ENCODE peak calls at places on chromosomes 12 and 14, in four cellular contexts. Q is K562, O is WTC11, V is HepG2. E is an unnamed sample.

GRCh38 chr14:99982449-99983250 is 82.6 kb upstream of the EVL start:
- DNase-seq in Q (peak), O (peak), V (peak), E (peak)

GRCh38 chr14:93619176-93619793 is 169.0 kb downstream of the PRIMA1 start:
- DNase-seq in Q (peak), O (peak), V (peak), E (peak)

GRCh38 chr14:100696590-100696989 is 30.1 kb upstream of the DLK1 start:
- DNase-seq in Q (no peak), O (no peak), V (no peak), E (no peak)

GRCh38 chr14:56491299-56492285 is 88.0 kb upstream of the TMEM260 start:
- DNase-seq in Q (peak), O (peak), V (peak), E (peak)

GRCh38 chr12:22286569-22286968 is 47.9 kb downstream of the ST8SIA1 start:
- DNase-seq in Q (no peak), O (no peak), V (no peak), E (no peak)

GRCh38 chr12:630656-631632 is 32.3 kb downstream of the NINJ2 start:
- DNase-seq in Q (no peak), O (peak), V (no peak), E (no peak)

GRCh38 chr14:23145794-23146422 is 26.9 kb upstream of the CEBPE start:
- DNase-seq in Q (no peak), O (no peak), V (no peak), E (no peak)

GRCh38 chr14:88765130-88765529 is 27.6 kb downstream of the EML5 start:
- DNase-seq in Q (no peak), O (no peak), V (no peak), E (peak)

GRCh38 chr12:26198742-26199141 is 3.4 kb downstream of the SSPN start:
- DNase-seq in Q (no peak), O (no peak), V (no peak), E (no peak)

GRCh38 chr14:23492618-23493272 is 23.2 kb downstream of the NGDN start:
- DNase-seq in Q (no peak), O (no peak), V (peak), E (no peak)

GRCh38 chr12:131312793-131313545 is 359.3 kb downstream of the ADGRD1 start:
- DNase-seq in Q (no peak), O (no peak), V (no peak), E (no peak)

GRCh38 chr12:126558810-126559209 is 1493.6 kb downstream of the AACS start:
- DNase-seq in Q (no peak), O (no peak), V (no peak), E (no peak)

GRCh38 chr14:21098134-21098891 is at the start of gene ZNF219:
- DNase-seq in Q (peak), O (peak), V (peak), E (no peak)

GRCh38 chr12:53118771-53119300 is 15.6 kb downstream of the SOAT2 start:
- DNase-seq in Q (no peak), O (no peak), V (no peak), E (no peak)

GRCh38 chr14:93857081-93857480 is 68.8 kb upstream of the PRIMA1 start:
- DNase-seq in Q (no peak), O (no peak), V (no peak), E (no peak)

GRCh38 chr12:38886064-38886463 is 19.3 kb downstream of the CPNE8 start:
- DNase-seq in Q (no peak), O (no peak), V (peak), E (no peak)

GRCh38 chr14:72907327-72907826 is 13.5 kb upstream of the DPF3 start:
- DNase-seq in Q (no peak), O (no peak), V (no peak), E (no peak)

GRCh38 chr12:45966486-45966885 is 23.9 kb downstream of the SCAF11 start:
- DNase-seq in Q (no peak), O (no peak), V (peak), E (no peak)

GRCh38 chr14:101789222-101789621 is 27.7 kb downstream of the PPP2R5C start:
- DNase-seq in Q (no peak), O (no peak), V (no peak), E (no peak)

GRCh38 chr12:15536446-15536845 is 214.1 kb downstream of the PTPRO start:
- DNase-seq in Q (no peak), O (no peak), V (no peak), E (no peak)

GRCh38 chr12:53113951-53114350 is 10.7 kb downstream of the SOAT2 start:
- DNase-seq in Q (peak), O (no peak), V (no peak), E (no peak)

GRCh38 chr12:123743002-123743401 is 19.1 kb upstream of the DNAH10 start:
- DNase-seq in Q (no peak), O (no peak), V (no peak), E (no peak)

GRCh38 chr14:28671425-28671824 is 95.2 kb upstream of the FOXG1 start:
- DNase-seq in Q (no peak), O (no peak), V (no peak), E (no peak)

GRCh38 chr12:51971679-51972423 is 20.4 kb downstream of the ACVR1B start:
- DNase-seq in Q (no peak), O (no peak), V (no peak), E (no peak)

DNA sequence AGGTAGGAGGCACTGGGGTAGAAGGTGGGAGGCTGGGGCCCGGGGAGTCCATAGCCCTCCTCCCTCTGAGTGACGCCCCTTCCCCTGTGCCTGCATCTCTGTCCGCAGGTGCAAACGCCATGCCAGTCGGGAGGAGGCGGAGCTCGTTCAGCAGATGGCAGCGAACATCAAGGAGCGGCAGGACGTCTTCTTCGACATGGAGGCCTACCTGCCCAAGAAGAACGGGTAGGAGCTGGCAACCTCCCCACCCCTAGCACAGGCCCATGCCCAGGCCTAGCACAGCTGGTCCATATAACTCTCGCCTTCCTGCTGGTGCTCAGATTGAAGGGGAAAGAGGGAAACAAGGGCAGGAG is 35.6 kb downstream of the TMEM120B start:
- DNase-seq in Q (peak), O (peak), V (no peak), E (no peak)
- TF ChIP-seq ELF4 in Q (no peak), O (no peak), V (no peak), E (no peak)

GRCh38 chr14:80387563-80387981 is 176.3 kb upstream of the DIO2 start:
- DNase-seq in Q (no peak), O (no peak), V (peak), E (no peak)

GRCh38 chr14:80388980-80389711 is 177.8 kb upstream of the DIO2 start:
- DNase-seq in Q (no peak), O (no peak), V (no peak), E (no peak)

GRCh38 chr14:80395031-80395430 is 183.7 kb upstream of the DIO2 start:
- DNase-seq in Q (no peak), O (no peak), V (no peak), E (no peak)

GRCh38 chr14:80393766-80394165 is 182.5 kb upstream of the DIO2 start:
- DNase-seq in Q (no peak), O (no peak), V (no peak), E (no peak)

GRCh38 chr14:80390911-80391310 is 179.6 kb upstream of the DIO2 start:
- DNase-seq in Q (no peak), O (no peak), V (no peak), E (no peak)
- TF ChIP-seq ELF4 in Q (no peak), O (no peak), V (no peak), E (no peak)

GRCh38 chr12:19031032-19031431 is 98.5 kb upstream of the PLEKHA5 start:
- DNase-seq in Q (no peak), O (no peak), V (no peak), E (no peak)
- TF ChIP-seq ELF4 in Q (no peak), O (no peak), V (no peak), E (no peak)

GRCh38 chr12:2582631-2583616 is 211.8 kb upstream of the FKBP4 start:
- DNase-seq in Q (peak), O (peak), V (peak), E (peak)
- TF ChIP-seq ELF4 in Q (no peak), O (no peak), V (no peak), E (no peak)

GRCh38 chr12:66629138-66629880 is 49.6 kb downstream of the GRIP1 start:
- DNase-seq in Q (no peak), O (no peak), V (peak), E (no peak)

GRCh38 chr12:66623455-66623854 is 55.4 kb downstream of the GRIP1 start:
- DNase-seq in Q (no peak), O (no peak), V (no peak), E (no peak)

GRCh38 chr12:66624806-66625205 is 54.1 kb downstream of the GRIP1 start:
- DNase-seq in Q (no peak), O (no peak), V (no peak), E (no peak)

GRCh38 chr12:66627988-66628317 is 50.9 kb downstream of the GRIP1 start:
- DNase-seq in Q (no peak), O (no peak), V (no peak), E (no peak)

GRCh38 chr12:66627270-66627987 is 51.4 kb downstream of the GRIP1 start:
- DNase-seq in Q (no peak), O (peak), V (no peak), E (no peak)
- TF ChIP-seq ELF4 in Q (no peak), O (no peak), V (no peak), E (no peak)

GRCh38 chr14:84442481-84442880 is 1087.5 kb upstream of the FLRT2 start:
- DNase-seq in Q (no peak), O (no peak), V (no peak), E (no peak)
- TF ChIP-seq ELF4 in Q (no peak), O (no peak), V (no peak), E (no peak)

GRCh38 chr12:84624601-84625000 is 288.0 kb downstream of the SLC6A15 start:
- DNase-seq in Q (no peak), O (no peak), V (no peak), E (no peak)
- TF ChIP-seq ELF4 in Q (no peak), O (no peak), V (no peak), E (no peak)

DNA sequence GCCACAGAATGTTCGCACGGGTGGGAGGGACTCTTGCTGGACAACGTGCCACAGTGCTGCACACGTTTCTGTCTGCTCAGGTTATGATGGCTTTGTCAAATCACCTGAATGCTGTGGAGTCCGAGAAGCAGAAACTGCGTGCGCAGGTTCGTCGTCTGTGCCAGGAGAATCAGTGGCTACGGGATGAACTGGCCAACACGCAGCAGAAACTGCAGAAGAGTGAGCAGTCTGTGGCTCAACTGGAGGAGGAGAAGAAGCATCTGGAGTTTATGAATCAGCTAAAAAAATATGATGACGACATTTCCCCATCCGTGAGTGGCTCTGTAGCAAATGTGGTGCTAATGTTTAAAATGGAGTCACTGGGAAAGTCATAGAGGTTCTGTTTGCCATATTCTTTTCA is 28.5 kb downstream of the KLC1 start:
- DNase-seq in Q (no peak), O (no peak), V (no peak), E (no peak)
- TF ChIP-seq ELF4 in Q (no peak), O (no peak), V (no peak), E (no peak)

DNA sequence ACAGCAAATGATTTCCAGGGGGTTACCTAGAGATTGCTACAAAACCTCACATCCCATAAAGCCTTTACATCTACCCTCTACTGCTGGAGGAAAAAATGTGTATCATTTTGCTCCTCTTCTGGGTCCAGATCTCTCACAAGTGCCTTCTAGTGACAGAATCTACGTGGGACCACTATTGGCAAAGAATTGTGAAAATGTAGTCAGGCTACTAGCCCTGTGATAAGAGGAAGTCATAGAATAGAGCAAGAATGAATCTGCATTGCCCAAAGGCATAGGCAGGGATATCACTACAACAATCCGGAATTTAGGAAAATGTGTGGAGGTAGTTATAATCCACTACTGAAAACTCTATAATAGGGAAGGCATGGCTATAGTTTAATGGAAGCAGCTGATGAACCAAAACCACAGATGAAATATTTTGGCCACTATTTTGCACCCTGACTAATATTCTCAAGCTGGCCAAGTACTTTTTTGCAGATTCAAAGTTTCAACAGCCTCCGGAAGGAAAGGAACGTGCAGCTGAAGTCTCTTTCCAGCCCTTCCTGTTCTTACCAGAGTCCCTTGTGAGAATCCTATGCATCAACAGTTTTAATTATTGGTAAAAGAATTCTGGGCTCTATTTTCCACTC is 176.8 kb downstream of the PHLDA1 start:
- DNase-seq in Q (no peak), O (no peak), V (no peak), E (no peak)
- TF ChIP-seq ELF4 in Q (no peak), O (no peak), V (no peak), E (no peak)

DNA sequence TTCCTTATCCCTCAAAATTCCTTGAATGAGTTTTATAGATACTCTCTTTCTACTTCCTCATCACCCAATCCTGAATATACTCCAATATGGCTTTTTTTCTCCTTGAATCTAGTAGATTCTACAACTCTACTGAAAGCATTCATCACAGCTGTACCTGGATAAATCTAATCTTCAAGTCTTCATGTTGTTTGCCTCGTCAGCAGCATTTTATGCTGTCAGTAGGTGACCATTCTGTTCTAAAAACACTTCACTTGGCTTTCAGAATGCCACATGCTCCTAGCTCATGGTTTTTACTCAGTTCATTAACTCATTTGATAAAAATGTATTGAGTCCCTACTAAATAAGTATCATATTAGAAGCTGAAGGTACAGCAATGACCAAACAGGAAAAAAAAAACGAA is 113.3 kb downstream of the NOVA1 start:
- DNase-seq in Q (no peak), O (no peak), V (no peak), E (no peak)
- TF ChIP-seq ELF4 in Q (no peak), O (no peak), V (no peak), E (no peak)

E was measured in HEK293T.